ENCODE peak calls at places on chromosomes 7 and 10, in eight cellular contexts. R, X, M, E, J, Z, S and O are unnamed samples.

GRCh38 chr7:92781117-92781720 is 55.2 kb downstream of the CDK6 start:
- DNase-seq in R (no peak), X (no peak), M (no peak), E (no peak), J (peak), Z (no peak), S (no peak), O (no peak)

GRCh38 chr7:139572704-139573395 is 49.4 kb downstream of the CLEC2L start:
- DNase-seq in R (no peak), X (no peak), M (no peak), E (no peak), J (no peak), Z (no peak), S (no peak), O (no peak)

GRCh38 chr10:76675561-76675950 is 962.1 kb downstream of the KCNMA1 start:
- DNase-seq in R (no peak), X (no peak), M (no peak), E (no peak), J (no peak), Z (no peak), S (no peak), O (no peak)

GRCh38 chr7:95642173-95642572 is 45.9 kb upstream of the PDK4 start:
- DNase-seq in R (no peak), X (peak), M (no peak), E (no peak), J (no peak), Z (no peak), S (no peak), O (no peak)

GRCh38 chr7:610531-611280 is 91.1 kb upstream of the PDGFA start:
- DNase-seq in R (no peak), X (no peak), M (no peak), E (no peak), J (peak), Z (no peak), S (no peak), O (no peak)

GRCh38 chr10:86366902-86367338 is 325 bp upstream of the GRID1 start:
- DNase-seq in R (no peak), X (no peak), M (no peak), E (no peak), J (no peak), Z (no peak), S (no peak), O (no peak)

GRCh38 chr7:14761506-14762296 is 140.8 kb downstream of the DGKB start:
- DNase-seq in R (no peak), X (peak), M (no peak), E (peak), J (peak), Z (no peak), S (no peak), O (peak)

GRCh38 chr7:15462721-15463389 is 99.0 kb downstream of the AGMO start:
- DNase-seq in R (no peak), X (peak), M (no peak), E (no peak), J (peak), Z (no peak), S (no peak), O (peak)

GRCh38 chr7:30692438-30692837 is 10.2 kb upstream of the CRHR2 start:
- DNase-seq in R (no peak), X (no peak), M (no peak), E (no peak), J (no peak), Z (no peak), S (no peak), O (no peak)
- TF ChIP-seq CTCF in R (no peak), X (no peak), M (no peak), E (no peak), J (no peak), Z (no peak), S (no peak), O (no peak)

DNA sequence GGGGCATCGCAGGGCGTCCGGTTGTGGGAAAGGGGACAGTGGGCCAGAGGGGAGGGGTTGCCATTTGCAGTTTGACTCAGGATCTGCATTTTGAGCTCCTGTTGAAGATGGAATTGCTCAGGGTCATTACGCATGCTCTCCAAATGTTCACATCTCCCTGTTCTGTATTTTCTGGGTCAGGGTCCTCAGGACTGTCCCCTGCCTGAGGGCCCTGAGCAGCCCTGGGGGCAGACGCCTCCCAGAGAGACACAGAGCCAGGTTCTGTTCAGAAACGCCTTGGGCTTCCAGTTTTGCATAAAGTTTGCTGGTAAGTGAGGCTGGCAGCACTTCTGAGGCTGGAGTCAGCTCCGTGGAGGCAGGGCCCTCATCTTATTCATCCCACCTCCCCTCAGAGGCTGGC is 34.1 kb upstream of the NUB1 start:
- DNase-seq in R (no peak), X (no peak), M (no peak), E (no peak), J (no peak), Z (no peak), S (no peak), O (no peak)
- TF ChIP-seq CTCF in R (no peak), X (no peak), M (no peak), E (no peak), J (no peak), Z (no peak), S (no peak), O (no peak)

GRCh38 chr10:119457966-119458766 is 84.4 kb downstream of the RGS10 start:
- DNase-seq in R (no peak), X (no peak), M (no peak), E (no peak), J (no peak), Z (no peak), S (no peak), O (no peak)
- TF ChIP-seq CTCF in R (no peak), X (no peak), M (no peak), E (no peak), J (no peak), Z (peak), S (no peak), O (peak)

DNA sequence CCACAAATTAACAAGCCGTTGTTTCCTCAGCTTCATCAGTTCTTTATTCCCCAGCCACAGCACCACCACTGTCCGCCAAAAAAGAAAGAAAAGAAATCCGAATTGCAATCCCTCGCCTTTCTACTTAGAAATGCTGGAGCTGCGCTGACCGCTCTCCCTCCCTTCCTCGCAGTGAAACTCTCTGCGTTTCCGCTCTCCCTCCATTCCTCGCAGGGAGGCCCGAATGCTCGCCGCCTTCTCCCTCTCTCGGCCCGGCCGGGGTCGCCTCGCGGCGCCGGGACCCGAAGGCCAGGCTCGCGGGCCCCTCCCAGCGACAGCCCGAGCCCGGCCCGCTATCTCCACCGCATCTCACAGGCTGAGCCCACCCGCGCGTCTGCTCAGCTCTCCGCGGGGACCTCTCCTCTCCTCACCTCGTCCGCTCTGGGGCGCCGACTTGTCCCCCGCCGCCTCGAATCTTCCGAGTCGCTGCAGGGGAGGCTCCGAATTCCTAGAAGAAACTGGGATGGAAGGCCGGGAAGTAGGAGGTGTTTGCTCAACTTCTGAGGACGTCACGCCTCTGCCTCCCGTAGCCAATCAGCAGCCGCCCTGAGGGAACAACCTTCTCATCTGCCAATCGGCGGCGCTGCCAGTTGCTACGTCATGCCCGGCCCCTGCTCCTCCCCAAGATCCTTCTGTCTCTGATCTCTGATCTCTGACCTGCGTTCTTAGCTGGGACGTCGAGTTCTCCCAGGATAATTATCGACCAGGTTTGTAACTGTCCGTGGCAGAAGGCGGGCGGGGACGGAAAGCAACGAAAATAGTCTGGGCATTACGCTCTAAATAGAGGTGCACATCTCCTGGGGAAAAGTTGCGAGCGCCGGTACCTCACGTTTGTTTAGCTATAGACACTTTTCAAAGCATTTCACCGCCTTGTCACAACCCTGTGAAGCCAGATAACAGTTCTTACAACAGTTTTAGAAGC is at the start of gene AASS:
- DNase-seq in R (peak), X (peak), M (peak), E (peak), J (peak), Z (peak), S (peak), O (peak)
- TF ChIP-seq CTCF in R (no peak), X (no peak), M (no peak), E (no peak), J (no peak), Z (no peak), S (no peak), O (no peak)

GRCh38 chr7:39621784-39622411 is 1.5 kb upstream of the RALA start:
- DNase-seq in R (no peak), X (no peak), M (peak), E (no peak), J (peak), Z (no peak), S (no peak), O (peak)
- TF ChIP-seq CTCF in R (no peak), X (no peak), M (no peak), E (no peak), J (no peak), Z (no peak), S (no peak), O (no peak)

GRCh38 chr7:132394283-132395003 is 181.8 kb downstream of the PLXNA4 start:
- DNase-seq in R (peak), X (no peak), M (peak), E (no peak), J (peak), Z (peak), S (no peak), O (no peak)
- TF ChIP-seq CTCF in R (peak), X (peak), M (peak), E (peak), J (peak), Z (peak), S (no peak), O (peak)

GRCh38 chr7:99997545-99998137 is 17.8 kb upstream of the ZKSCAN1 start:
- DNase-seq in R (peak), X (no peak), M (peak), E (peak), J (peak), Z (no peak), S (peak), O (no peak)
- TF ChIP-seq CTCF in R (peak), X (peak), M (peak), E (peak), J (peak), Z (no peak), S (peak), O (peak)

GRCh38 chr7:22860784-22861482 is 38.3 kb upstream of the TOMM7 start:
- DNase-seq in R (peak), X (no peak), M (peak), E (no peak), J (peak), Z (no peak), S (peak), O (no peak)
- TF ChIP-seq CTCF in R (peak), X (peak), M (peak), E (peak), J (peak), Z (peak), S (peak), O (peak)

DNA sequence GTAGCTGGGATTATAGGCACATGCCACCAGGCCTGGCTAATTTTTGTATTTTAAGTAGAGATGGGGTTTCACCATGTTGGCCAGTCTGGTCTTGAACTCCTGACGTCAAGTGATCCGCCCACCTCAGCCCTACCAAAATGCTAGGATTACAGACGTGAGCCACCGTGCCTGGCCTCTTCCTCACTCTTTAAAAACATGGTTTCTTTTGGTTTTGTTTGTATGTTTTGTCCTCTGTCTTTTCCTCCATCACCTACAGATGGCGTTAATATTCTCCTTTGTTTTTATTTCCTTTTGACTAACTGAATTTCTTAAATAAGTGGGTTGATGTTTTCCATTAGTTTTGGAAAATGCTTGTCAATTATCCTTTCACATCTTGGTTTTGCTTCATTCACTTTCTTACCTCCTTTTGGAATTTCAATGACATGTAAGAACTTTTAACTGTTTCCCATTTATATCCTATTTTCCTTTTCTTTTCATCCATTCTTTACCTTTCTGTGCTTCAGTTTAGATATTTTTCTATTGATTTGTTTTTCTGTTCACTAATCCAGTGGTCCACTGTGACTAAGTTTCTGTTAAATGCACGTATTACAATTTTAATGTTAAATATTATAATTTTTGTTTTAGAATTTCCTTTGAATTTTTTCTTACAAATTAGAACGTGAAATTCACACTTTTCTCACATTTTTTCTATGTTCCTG is 104.1 kb downstream of the ZNF467 start:
- DNase-seq in R (peak), X (peak), M (peak), E (no peak), J (peak), Z (peak), S (no peak), O (peak)
- TF ChIP-seq CTCF in R (peak), X (peak), M (peak), E (peak), J (peak), Z (peak), S (peak), O (peak)

GRCh38 chr10:93871805-93872204 is 22.0 kb upstream of the SLC35G1 start:
- DNase-seq in R (no peak), X (peak), M (no peak), E (no peak), J (no peak), Z (no peak), S (no peak), O (no peak)

GRCh38 chr10:93861825-93862224 is 32.0 kb upstream of the SLC35G1 start:
- DNase-seq in R (no peak), X (no peak), M (no peak), E (no peak), J (no peak), Z (no peak), S (no peak), O (no peak)

GRCh38 chr10:93872776-93873175 is 21.0 kb upstream of the SLC35G1 start:
- DNase-seq in R (no peak), X (no peak), M (no peak), E (no peak), J (no peak), Z (no peak), S (no peak), O (no peak)

GRCh38 chr10:93865794-93866193 is 28.0 kb upstream of the SLC35G1 start:
- DNase-seq in R (no peak), X (no peak), M (no peak), E (no peak), J (no peak), Z (no peak), S (no peak), O (no peak)

GRCh38 chr10:93867481-93867880 is 26.3 kb upstream of the SLC35G1 start:
- DNase-seq in R (no peak), X (no peak), M (peak), E (no peak), J (no peak), Z (no peak), S (no peak), O (no peak)
- TF ChIP-seq CTCF in R (no peak), X (no peak), M (no peak), E (no peak), J (no peak), Z (no peak), S (no peak), O (no peak)